ENCODE peak calls at places on chromosomes 2 and 18, in ten cellular contexts. E is A549, G is IMR-90, J is K562, C is endothelial cell of umbilical vein, D is GM12878, S is uterus, A is suprapubic skin, X is H54, T is upper lobe of left lung. P is an unnamed sample.

GRCh38 chr18:34801769-34802168 is 91.7 kb downstream of the DTNA start:
- DNase-seq in E (no peak), G (peak), J (no peak), C (no peak), D (no peak), S (no peak), A (no peak), X (no peak), T (no peak), P (no peak)

GRCh38 chr18:59459352-59460059 is 100.4 kb upstream of the LMAN1 start:
- DNase-seq in E (peak), G (peak), J (peak), C (peak), D (no peak), S (no peak), A (no peak), X (peak), T (no peak), P (peak)

GRCh38 chr2:227153766-227154486 is 10.1 kb downstream of the COL4A4 start:
- DNase-seq in E (peak), G (no peak), J (no peak), C (no peak), D (no peak), S (no peak), A (no peak), X (no peak), T (no peak), P (no peak)

GRCh38 chr2:174535083-174535482 is 48.3 kb upstream of the GPR155 start:
- DNase-seq in E (no peak), G (no peak), J (no peak), C (no peak), D (no peak), S (no peak), A (no peak), X (no peak), T (no peak), P (no peak)

GRCh38 chr18:10439898-10440297 is 14.5 kb upstream of the APCDD1 start:
- DNase-seq in E (no peak), G (no peak), J (no peak), C (no peak), D (no peak), S (no peak), A (no peak), X (no peak), T (no peak), P (no peak)

GRCh38 chr2:72981516-72981915 is 64.2 kb downstream of the EMX1 start:
- DNase-seq in E (no peak), G (no peak), J (no peak), C (no peak), D (no peak), S (no peak), A (no peak), X (no peak), T (no peak), P (peak)

GRCh38 chr18:58390399-58390798 is 238.5 kb downstream of the ALPK2 start:
- DNase-seq in E (no peak), G (no peak), J (no peak), C (no peak), D (no peak), S (no peak), A (peak), X (no peak), T (no peak), P (no peak)

GRCh38 chr18:13415736-13416135 is 197.2 kb downstream of the LDLRAD4 start:
- DNase-seq in E (no peak), G (no peak), J (no peak), C (no peak), D (no peak), S (no peak), A (no peak), X (no peak), T (no peak), P (no peak)

GRCh38 chr2:219049282-219049681 is 8.0 kb upstream of the CFAP65 start:
- DNase-seq in E (no peak), G (no peak), J (no peak), C (no peak), D (no peak), S (no peak), A (peak), X (no peak), T (no peak), P (no peak)

GRCh38 chr2:170218456-170218855 is 40.5 kb downstream of the MYO3B start:
- DNase-seq in E (no peak), G (no peak), J (no peak), C (peak), D (no peak), S (no peak), A (no peak), X (no peak), T (no peak), P (no peak)

GRCh38 chr2:36526216-36526615 is 71.8 kb downstream of the FEZ2 start:
- DNase-seq in E (no peak), G (peak), J (no peak), C (no peak), D (no peak), S (no peak), A (no peak), X (no peak), T (no peak), P (no peak)

GRCh38 chr2:237650455-237650850 is 23.1 kb downstream of the LRRFIP1 start:
- DNase-seq in E (no peak), G (no peak), J (no peak), C (no peak), D (no peak), S (peak), A (no peak), X (no peak), T (no peak), P (no peak)

GRCh38 chr2:161005170-161005569 is 155.1 kb upstream of the TANK start:
- DNase-seq in E (no peak), G (no peak), J (no peak), C (no peak), D (no peak), S (no peak), A (no peak), X (no peak), T (no peak), P (no peak)

GRCh38 chr2:115412501-115412900 is 970.1 kb downstream of the DPP10 start:
- DNase-seq in E (no peak), G (no peak), J (no peak), C (no peak), D (no peak), S (no peak), A (no peak), X (no peak), T (no peak), P (no peak)

GRCh38 chr2:12469053-12469625 is 247.6 kb upstream of the TRIB2 start:
- DNase-seq in E (no peak), G (peak), J (no peak), C (no peak), D (no peak), S (no peak), A (no peak), X (no peak), T (no peak), P (no peak)

GRCh38 chr18:77140439-77141109 is 8.0 kb upstream of the MBP start:
- DNase-seq in E (no peak), G (no peak), J (no peak), C (no peak), D (no peak), S (no peak), A (no peak), X (no peak), T (no peak), P (peak)

GRCh38 chr2:239712755-239713154 is 311.9 kb upstream of the HDAC4 start:
- DNase-seq in E (no peak), G (no peak), J (no peak), C (no peak), D (no peak), S (no peak), A (peak), X (no peak), T (no peak), P (no peak)

GRCh38 chr2:173926875-173927274 is 38.3 kb downstream of the SP3 start:
- DNase-seq in E (no peak), G (no peak), J (no peak), C (no peak), D (no peak), S (no peak), A (no peak), X (no peak), T (no peak), P (no peak)

DNA sequence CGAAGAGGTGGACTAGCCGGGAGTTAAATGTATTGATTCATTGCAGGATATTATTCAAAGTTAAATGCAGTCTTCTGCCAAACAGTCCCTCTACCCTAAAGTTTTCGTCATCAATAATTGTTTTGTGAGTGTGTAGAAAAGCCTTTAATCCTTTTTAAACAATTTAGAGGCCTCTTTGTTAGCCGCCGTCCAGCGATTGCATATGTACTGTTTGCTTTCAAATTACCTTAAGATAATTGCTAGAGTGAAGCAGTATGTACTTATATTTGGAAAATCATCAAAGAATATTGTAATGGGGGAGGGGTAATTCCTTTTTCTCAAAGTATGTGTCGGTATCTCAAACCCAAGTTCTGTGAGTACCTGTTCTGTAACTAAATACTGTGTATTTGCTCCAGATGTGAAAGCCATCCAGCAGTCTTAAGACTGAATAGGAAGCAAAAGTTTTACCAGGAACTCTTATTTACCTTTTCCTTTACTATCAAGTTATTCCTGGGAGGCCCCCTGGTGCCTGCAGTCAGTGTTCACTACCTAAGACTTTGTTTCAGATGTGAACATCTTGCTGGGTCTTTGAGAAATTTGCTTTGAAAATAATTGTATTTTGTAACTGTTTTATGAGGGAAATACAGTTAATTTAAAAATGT is 1.5 kb downstream of the PPP1CB start:
- DNase-seq in E (peak), G (peak), J (peak), C (peak), D (no peak), S (peak), A (no peak), X (peak), T (no peak), P (peak)
- TF ChIP-seq POLR2A in E (no peak), G (no peak), J (no peak), C (peak), D (no peak), S (peak), A (no peak), X (no peak), T (no peak), P (no peak)

DNA sequence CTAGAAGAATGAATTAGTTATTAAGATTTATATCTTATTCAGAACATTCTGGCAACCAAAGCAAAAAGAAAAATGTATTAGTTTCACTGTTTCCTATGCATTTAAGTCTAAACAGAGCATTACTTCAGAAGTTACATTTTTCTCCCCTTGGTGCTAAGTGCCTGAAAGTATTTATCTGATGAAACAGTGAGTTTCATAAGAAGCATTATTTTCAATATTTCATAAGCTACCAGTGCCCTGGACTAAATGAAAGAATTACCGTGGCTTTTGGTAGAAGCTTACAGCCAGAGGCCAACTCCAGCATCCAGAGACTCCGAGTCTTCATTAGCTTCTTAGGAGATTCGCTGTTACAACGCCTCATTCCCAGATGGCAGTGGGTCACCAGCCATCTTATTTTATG is 97.6 kb downstream of the LYPD6B start:
- DNase-seq in E (no peak), G (no peak), J (no peak), C (no peak), D (no peak), S (no peak), A (no peak), X (no peak), T (no peak), P (no peak)
- TF ChIP-seq POLR2A in E (no peak), G (no peak), J (no peak), C (no peak), D (no peak), S (no peak), A (no peak), X (no peak), T (no peak), P (no peak)

GRCh38 chr18:11953113-11953512 is 28.2 kb upstream of the IMPA2 start:
- DNase-seq in E (no peak), G (peak), J (no peak), C (no peak), D (no peak), S (no peak), A (no peak), X (no peak), T (no peak), P (peak)

GRCh38 chr18:11947214-11948119 is 33.8 kb upstream of the IMPA2 start:
- DNase-seq in E (peak), G (peak), J (peak), C (peak), D (peak), S (peak), A (peak), X (peak), T (peak), P (peak)

GRCh38 chr18:11948852-11949523 is 32.3 kb upstream of the IMPA2 start:
- DNase-seq in E (no peak), G (peak), J (no peak), C (no peak), D (no peak), S (no peak), A (no peak), X (no peak), T (no peak), P (no peak)

GRCh38 chr18:11951390-11951851 is 29.9 kb upstream of the IMPA2 start:
- DNase-seq in E (no peak), G (no peak), J (peak), C (no peak), D (no peak), S (no peak), A (no peak), X (no peak), T (no peak), P (peak)

GRCh38 chr18:11950824-11951223 is 30.5 kb upstream of the IMPA2 start:
- DNase-seq in E (no peak), G (no peak), J (no peak), C (no peak), D (no peak), S (no peak), A (no peak), X (no peak), T (no peak), P (no peak)
- TF ChIP-seq POLR2A in E (no peak), G (no peak), J (no peak), C (no peak), D (no peak), S (no peak), A (no peak), X (no peak), T (no peak), P (no peak)

DNA sequence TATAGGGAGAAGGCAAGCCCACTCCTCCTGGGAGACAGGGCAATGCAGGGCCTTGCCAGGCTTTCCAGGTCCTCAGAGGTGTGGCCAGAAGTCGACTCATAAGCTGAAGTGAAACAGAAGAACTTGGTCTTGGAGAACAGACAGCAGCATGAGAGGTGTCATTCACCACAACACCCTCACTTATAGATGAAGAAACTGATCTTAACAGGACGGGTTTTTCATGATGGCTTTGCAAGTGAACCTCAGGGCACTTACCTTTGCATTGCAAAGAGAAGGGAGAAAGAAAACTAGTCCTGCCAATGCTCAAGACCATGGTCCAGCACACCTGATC is 198.8 kb downstream of the CYRIA start:
- DNase-seq in E (no peak), G (no peak), J (no peak), C (no peak), D (no peak), S (no peak), A (no peak), X (no peak), T (no peak), P (no peak)
- TF ChIP-seq POLR2A in E (no peak), G (no peak), J (no peak), C (no peak), D (no peak), S (no peak), A (no peak), X (no peak), T (no peak), P (no peak)